ENCODE peak calls at places on chromosome 12, in five cellular contexts. One of them, this sample, is unnamed.

GRCh38 chr12:2336409-2336829 is 283.6 kb downstream of the CACNA1C start:
- DNase-seq in left ventricle myocardium inferior: no peak
- DNase-seq in IMR-90: peak
- DNase-seq in NAMALWA: no peak
- DNase-seq in NCI-H1436: no peak
- DNase-seq in this sample: peak

GRCh38 chr12:26373606-26374495 is 178.5 kb downstream of the SSPN start:
- DNase-seq in NAMALWA: no peak
- DNase-seq in left ventricle myocardium inferior: no peak
- DNase-seq in NCI-H1436: no peak
- DNase-seq in IMR-90: no peak
- DNase-seq in this sample: no peak

GRCh38 chr12:22416831-22417230 is 82.3 kb upstream of the ST8SIA1 start:
- DNase-seq in NCI-H1436: peak
- DNase-seq in NAMALWA: no peak
- DNase-seq in left ventricle myocardium inferior: no peak
- DNase-seq in IMR-90: no peak
- DNase-seq in this sample: no peak

GRCh38 chr12:83123039-83123438 is 436.3 kb downstream of the TMTC2 start:
- DNase-seq in NCI-H1436: no peak
- DNase-seq in NAMALWA: no peak
- DNase-seq in IMR-90: no peak
- DNase-seq in left ventricle myocardium inferior: no peak
- DNase-seq in this sample: no peak

GRCh38 chr12:21615441-21615840 is 10.8 kb upstream of the GYS2 start:
- DNase-seq in NAMALWA: no peak
- DNase-seq in NCI-H1436: no peak
- DNase-seq in left ventricle myocardium inferior: no peak
- DNase-seq in IMR-90: no peak
- DNase-seq in this sample: peak

GRCh38 chr12:27971606-27972005 is 927 bp downstream of the PTHLH start:
- DNase-seq in NCI-H1436: no peak
- DNase-seq in NAMALWA: no peak
- DNase-seq in left ventricle myocardium inferior: no peak
- DNase-seq in IMR-90: peak
- DNase-seq in this sample: no peak

GRCh38 chr12:71061451-71061850 is 96.3 kb downstream of the TSPAN8 start:
- DNase-seq in IMR-90: no peak
- DNase-seq in NAMALWA: no peak
- DNase-seq in left ventricle myocardium inferior: no peak
- DNase-seq in NCI-H1436: no peak
- DNase-seq in this sample: no peak

GRCh38 chr12:50569321-50569720 is 64.5 kb downstream of the DIP2B start:
- DNase-seq in left ventricle myocardium inferior: no peak
- DNase-seq in NAMALWA: no peak
- DNase-seq in IMR-90: no peak
- DNase-seq in NCI-H1436: no peak
- DNase-seq in this sample: no peak

GRCh38 chr12:61629702-61630101 is 630.5 kb upstream of the USP15 start:
- DNase-seq in NAMALWA: no peak
- DNase-seq in NCI-H1436: no peak
- DNase-seq in left ventricle myocardium inferior: no peak
- DNase-seq in IMR-90: no peak
- DNase-seq in this sample: no peak

GRCh38 chr12:27965411-27965810 is 7.1 kb downstream of the PTHLH start:
- DNase-seq in IMR-90: peak
- DNase-seq in NCI-H1436: no peak
- DNase-seq in left ventricle myocardium inferior: no peak
- DNase-seq in NAMALWA: no peak
- DNase-seq in this sample: no peak

GRCh38 chr12:124684971-124685688 is 117.7 kb upstream of the NCOR2 start:
- DNase-seq in IMR-90: peak
- DNase-seq in left ventricle myocardium inferior: no peak
- DNase-seq in NCI-H1436: no peak
- DNase-seq in NAMALWA: no peak
- DNase-seq in this sample: peak

GRCh38 chr12:32031109-32031508 is 71.9 kb downstream of the RESF1 start:
- DNase-seq in NAMALWA: no peak
- DNase-seq in left ventricle myocardium inferior: no peak
- DNase-seq in IMR-90: no peak
- DNase-seq in NCI-H1436: no peak
- DNase-seq in this sample: no peak

GRCh38 chr12:12837025-12837872 is 24.1 kb downstream of the DDX47 start:
- DNase-seq in IMR-90: peak
- DNase-seq in NAMALWA: peak
- DNase-seq in NCI-H1436: peak
- DNase-seq in left ventricle myocardium inferior: no peak
- DNase-seq in this sample: peak

GRCh38 chr12:91065377-91065776 is 7.6 kb upstream of the KERA start:
- DNase-seq in left ventricle myocardium inferior: no peak
- DNase-seq in NCI-H1436: no peak
- DNase-seq in IMR-90: peak
- DNase-seq in NAMALWA: no peak
- DNase-seq in this sample: no peak

GRCh38 chr12:102990419-102990818 is 32.9 kb downstream of the ASCL1 start:
- DNase-seq in NCI-H1436: no peak
- DNase-seq in NAMALWA: no peak
- DNase-seq in left ventricle myocardium inferior: no peak
- DNase-seq in IMR-90: no peak
- DNase-seq in this sample: no peak

GRCh38 chr12:98156697-98157096 is 358.7 kb upstream of the TMPO start:
- DNase-seq in NCI-H1436: no peak
- DNase-seq in left ventricle myocardium inferior: no peak
- DNase-seq in NAMALWA: no peak
- DNase-seq in IMR-90: no peak
- DNase-seq in this sample: no peak

GRCh38 chr12:122078141-122079037 is at the start of gene MLXIP:
- DNase-seq in IMR-90: peak
- DNase-seq in NCI-H1436: peak
- DNase-seq in left ventricle myocardium inferior: peak
- DNase-seq in NAMALWA: peak
- DNase-seq in this sample: peak

GRCh38 chr12:101823891-101824290 is 6.9 kb downstream of the GNPTAB start:
- DNase-seq in NCI-H1436: peak
- DNase-seq in NAMALWA: peak
- DNase-seq in IMR-90: no peak
- DNase-seq in left ventricle myocardium inferior: peak
- DNase-seq in this sample: peak

GRCh38 chr12:107304588-107305532 is 211.5 kb upstream of the CRY1 start:
- DNase-seq in NCI-H1436: no peak
- DNase-seq in IMR-90: no peak
- DNase-seq in left ventricle myocardium inferior: no peak
- DNase-seq in NAMALWA: no peak
- DNase-seq in this sample: no peak

GRCh38 chr12:8823565-8824300 is 1.3 kb downstream of the A2ML1 start:
- DNase-seq in IMR-90: peak
- DNase-seq in NCI-H1436: no peak
- DNase-seq in left ventricle myocardium inferior: no peak
- DNase-seq in NAMALWA: peak
- DNase-seq in this sample: peak

GRCh38 chr12:128727461-128727860 is 96.3 kb downstream of the SLC15A4 start:
- DNase-seq in NCI-H1436: no peak
- DNase-seq in IMR-90: no peak
- DNase-seq in left ventricle myocardium inferior: no peak
- DNase-seq in NAMALWA: no peak
- DNase-seq in this sample: no peak

GRCh38 chr12:32087301-32087700 is 19.3 kb upstream of the BICD1 start:
- DNase-seq in left ventricle myocardium inferior: no peak
- DNase-seq in NCI-H1436: no peak
- DNase-seq in NAMALWA: no peak
- DNase-seq in IMR-90: no peak
- DNase-seq in this sample: no peak

GRCh38 chr12:88339254-88339949 is 197.3 kb downstream of the TMTC3 start:
- DNase-seq in NCI-H1436: no peak
- DNase-seq in left ventricle myocardium inferior: no peak
- DNase-seq in NAMALWA: no peak
- DNase-seq in IMR-90: peak
- DNase-seq in this sample: peak

GRCh38 chr12:98752726-98753125 is 107.6 kb downstream of the APAF1 start:
- DNase-seq in IMR-90: peak
- DNase-seq in NAMALWA: no peak
- DNase-seq in left ventricle myocardium inferior: no peak
- DNase-seq in NCI-H1436: no peak
- DNase-seq in this sample: no peak

GRCh38 chr12:108643941-108644742 is 10.4 kb upstream of the SELPLG start:
- DNase-seq in NAMALWA: no peak
- DNase-seq in NCI-H1436: no peak
- DNase-seq in left ventricle myocardium inferior: no peak
- DNase-seq in IMR-90: no peak
- DNase-seq in this sample: no peak

GRCh38 chr12:110304061-110304551 is 23.1 kb downstream of the ATP2A2 start:
- DNase-seq in NCI-H1436: no peak
- DNase-seq in left ventricle myocardium inferior: no peak
- DNase-seq in NAMALWA: no peak
- DNase-seq in IMR-90: peak
- DNase-seq in this sample: peak

GRCh38 chr12:100189241-100190012 is 11.2 kb upstream of the ACTR6 start:
- DNase-seq in IMR-90: no peak
- DNase-seq in NAMALWA: no peak
- DNase-seq in left ventricle myocardium inferior: no peak
- DNase-seq in NCI-H1436: no peak
- DNase-seq in this sample: no peak

GRCh38 chr12:12147111-12147510 is 76.4 kb downstream of the BCL2L14 start:
- DNase-seq in NCI-H1436: no peak
- DNase-seq in NAMALWA: no peak
- DNase-seq in left ventricle myocardium inferior: no peak
- DNase-seq in IMR-90: no peak
- DNase-seq in this sample: no peak

GRCh38 chr12:56267443-56268071 is 815 bp downstream of the COQ10A start:
- DNase-seq in left ventricle myocardium inferior: peak
- DNase-seq in IMR-90: no peak
- DNase-seq in NAMALWA: no peak
- DNase-seq in NCI-H1436: no peak
- DNase-seq in this sample: no peak

GRCh38 chr12:6570264-6570887 is 2.3 kb upstream of the NOP2 start:
- DNase-seq in left ventricle myocardium inferior: no peak
- DNase-seq in NAMALWA: peak
- DNase-seq in IMR-90: no peak
- DNase-seq in NCI-H1436: peak
- DNase-seq in this sample: peak

GRCh38 chr12:45329238-45329637 is 113.3 kb downstream of the ANO6 start:
- DNase-seq in IMR-90: no peak
- DNase-seq in NCI-H1436: no peak
- DNase-seq in left ventricle myocardium inferior: no peak
- DNase-seq in NAMALWA: no peak
- DNase-seq in this sample: peak

GRCh38 chr12:79194595-79194994 is 330.0 kb downstream of the SYT1 start:
- DNase-seq in NAMALWA: no peak
- DNase-seq in IMR-90: peak
- DNase-seq in NCI-H1436: no peak
- DNase-seq in left ventricle myocardium inferior: no peak
- DNase-seq in this sample: no peak

GRCh38 chr12:53500119-53500775 is 836 bp upstream of the TARBP2 start:
- DNase-seq in IMR-90: peak
- DNase-seq in NCI-H1436: no peak
- DNase-seq in NAMALWA: peak
- DNase-seq in left ventricle myocardium inferior: peak
- DNase-seq in this sample: peak

GRCh38 chr12:116066381-116067230 is 210.9 kb downstream of the MED13L start:
- DNase-seq in NCI-H1436: no peak
- DNase-seq in left ventricle myocardium inferior: peak
- DNase-seq in NAMALWA: peak
- DNase-seq in IMR-90: peak
- DNase-seq in this sample: peak

GRCh38 chr12:108119126-108119973 is 9.7 kb upstream of the WSCD2 start:
- DNase-seq in IMR-90: no peak
- DNase-seq in left ventricle myocardium inferior: no peak
- DNase-seq in NCI-H1436: no peak
- DNase-seq in NAMALWA: no peak
- DNase-seq in this sample: no peak